ENCODE peak calls at places on chromosomes 6 and 20, in seven cellular contexts. One of them, this sample, is unnamed. For H3K36me3, the result is how much of the 10 kb centered on the place peaks cover.

GRCh38 chr20:3753098-3753497 is 14.5 kb downstream of the ADISSP start:
- DNase-seq in Caco-2: no peak
- DNase-seq in CD4-positive, CD25-positive, alpha-beta regulatory T cell: peak
- DNase-seq in PC-3: peak
- DNase-seq in psoas muscle: no peak
- DNase-seq in lung: no peak
- DNase-seq in HepG2: peak
- DNase-seq in this sample: peak

GRCh38 chr20:34891166-34892062 is 15.0 kb downstream of the ACSS2 start:
- DNase-seq in psoas muscle: no peak
- DNase-seq in HepG2: no peak
- DNase-seq in CD4-positive, CD25-positive, alpha-beta regulatory T cell: peak
- DNase-seq in PC-3: peak
- DNase-seq in lung: no peak
- DNase-seq in Caco-2: no peak
- DNase-seq in this sample: peak

GRCh38 chr20:54062812-54063280 is 7.5 kb downstream of the BCAS1 start:
- DNase-seq in Caco-2: no peak
- DNase-seq in PC-3: peak
- DNase-seq in lung: no peak
- DNase-seq in HepG2: peak
- DNase-seq in psoas muscle: no peak
- DNase-seq in CD4-positive, CD25-positive, alpha-beta regulatory T cell: peak
- DNase-seq in this sample: no peak

GRCh38 chr20:64153410-64153809 is 10.8 kb upstream of the MYT1 start:
- DNase-seq in HepG2: no peak
- DNase-seq in CD4-positive, CD25-positive, alpha-beta regulatory T cell: no peak
- DNase-seq in psoas muscle: no peak
- DNase-seq in PC-3: no peak
- DNase-seq in lung: no peak
- DNase-seq in Caco-2: no peak
- DNase-seq in this sample: no peak

GRCh38 chr6:167719920-167720319 is 106.8 kb upstream of the AFDN start:
- DNase-seq in Caco-2: no peak
- DNase-seq in HepG2: no peak
- DNase-seq in CD4-positive, CD25-positive, alpha-beta regulatory T cell: no peak
- DNase-seq in PC-3: no peak
- DNase-seq in lung: no peak
- DNase-seq in psoas muscle: no peak
- DNase-seq in this sample: no peak

GRCh38 chr6:79001415-79001814 is 76.6 kb downstream of the PHIP start:
- DNase-seq in Caco-2: no peak
- DNase-seq in lung: no peak
- DNase-seq in CD4-positive, CD25-positive, alpha-beta regulatory T cell: no peak
- DNase-seq in PC-3: no peak
- DNase-seq in HepG2: no peak
- DNase-seq in psoas muscle: no peak
- DNase-seq in this sample: no peak

GRCh38 chr6:27630727-27631613 is 158.1 kb upstream of the ZNF184 start:
- DNase-seq in lung: no peak
- DNase-seq in HepG2: peak
- DNase-seq in Caco-2: peak
- DNase-seq in CD4-positive, CD25-positive, alpha-beta regulatory T cell: peak
- DNase-seq in PC-3: peak
- DNase-seq in psoas muscle: no peak
- DNase-seq in this sample: peak

GRCh38 chr6:99232003-99232402 is 117.5 kb downstream of the FAXC start:
- DNase-seq in psoas muscle: no peak
- DNase-seq in PC-3: no peak
- DNase-seq in Caco-2: no peak
- DNase-seq in lung: no peak
- DNase-seq in HepG2: no peak
- DNase-seq in CD4-positive, CD25-positive, alpha-beta regulatory T cell: no peak
- DNase-seq in this sample: no peak

GRCh38 chr20:53678315-53678989 is 84.8 kb upstream of the ZNF217 start:
- DNase-seq in psoas muscle: no peak
- DNase-seq in lung: no peak
- DNase-seq in HepG2: no peak
- DNase-seq in Caco-2: no peak
- DNase-seq in PC-3: no peak
- DNase-seq in CD4-positive, CD25-positive, alpha-beta regulatory T cell: no peak
- DNase-seq in this sample: no peak

GRCh38 chr6:32885698-32886286 is 31.8 kb downstream of the PSMB9 start:
- DNase-seq in HepG2: peak
- DNase-seq in Caco-2: no peak
- DNase-seq in CD4-positive, CD25-positive, alpha-beta regulatory T cell: peak
- DNase-seq in lung: no peak
- DNase-seq in psoas muscle: no peak
- DNase-seq in PC-3: peak
- DNase-seq in this sample: no peak

GRCh38 chr6:33983721-33984465 is 162.0 kb downstream of the GRM4 start:
- DNase-seq in HepG2: no peak
- DNase-seq in Caco-2: no peak
- DNase-seq in lung: no peak
- DNase-seq in psoas muscle: no peak
- DNase-seq in PC-3: no peak
- DNase-seq in CD4-positive, CD25-positive, alpha-beta regulatory T cell: no peak
- DNase-seq in this sample: no peak

GRCh38 chr20:219290-220115 is 7.6 kb upstream of the DEFB129 start:
- DNase-seq in PC-3: peak
- DNase-seq in psoas muscle: no peak
- DNase-seq in lung: no peak
- DNase-seq in CD4-positive, CD25-positive, alpha-beta regulatory T cell: peak
- DNase-seq in HepG2: peak
- DNase-seq in Caco-2: no peak
- DNase-seq in this sample: no peak

GRCh38 chr6:99119109-99120031 is 171.6 kb upstream of the FBXL4 start:
- DNase-seq in PC-3: peak
- DNase-seq in HepG2: peak
- DNase-seq in CD4-positive, CD25-positive, alpha-beta regulatory T cell: peak
- DNase-seq in lung: no peak
- DNase-seq in psoas muscle: no peak
- DNase-seq in Caco-2: no peak
- DNase-seq in this sample: no peak

GRCh38 chr6:53044572-53044971 is 20.6 kb upstream of the FBXO9 start:
- DNase-seq in Caco-2: no peak
- DNase-seq in lung: no peak
- DNase-seq in PC-3: no peak
- DNase-seq in CD4-positive, CD25-positive, alpha-beta regulatory T cell: no peak
- DNase-seq in psoas muscle: no peak
- DNase-seq in HepG2: no peak
- DNase-seq in this sample: no peak

GRCh38 chr6:90442366-90442765 is 144.5 kb downstream of the MAP3K7 start:
- DNase-seq in CD4-positive, CD25-positive, alpha-beta regulatory T cell: no peak
- DNase-seq in HepG2: no peak
- DNase-seq in PC-3: no peak
- DNase-seq in lung: no peak
- DNase-seq in Caco-2: no peak
- DNase-seq in psoas muscle: no peak
- DNase-seq in this sample: no peak

GRCh38 chr6:104955927-104956662 is 812 bp upstream of the LIN28B start:
- DNase-seq in psoas muscle: no peak
- DNase-seq in Caco-2: peak
- DNase-seq in PC-3: no peak
- DNase-seq in CD4-positive, CD25-positive, alpha-beta regulatory T cell: no peak
- DNase-seq in lung: no peak
- DNase-seq in HepG2: peak
- DNase-seq in this sample: no peak
- H3K4me3 ChIP-seq in psoas muscle: no peak
- H3K4me3 ChIP-seq in Caco-2: peak
- H3K4me3 ChIP-seq in PC-3: no peak
- H3K4me3 ChIP-seq in CD4-positive, CD25-positive, alpha-beta regulatory T cell: no peak
- H3K4me3 ChIP-seq in lung: no peak
- H3K4me3 ChIP-seq in HepG2: peak
- H3K4me3 ChIP-seq in this sample: peak

GRCh38 chr6:111276736-111277135 is 189.4 kb downstream of the SLC16A10 start:
- DNase-seq in Caco-2: peak
- DNase-seq in psoas muscle: no peak
- DNase-seq in HepG2: no peak
- DNase-seq in CD4-positive, CD25-positive, alpha-beta regulatory T cell: no peak
- DNase-seq in lung: no peak
- DNase-seq in PC-3: peak
- DNase-seq in this sample: no peak

GRCh38 chr6:111276335-111276734 is 189.0 kb downstream of the SLC16A10 start:
- DNase-seq in PC-3: no peak
- DNase-seq in psoas muscle: no peak
- DNase-seq in CD4-positive, CD25-positive, alpha-beta regulatory T cell: no peak
- DNase-seq in HepG2: peak
- DNase-seq in lung: no peak
- DNase-seq in Caco-2: no peak
- DNase-seq in this sample: no peak

GRCh38 chr6:111277819-111278218 is 190.5 kb downstream of the SLC16A10 start:
- DNase-seq in PC-3: no peak
- DNase-seq in Caco-2: no peak
- DNase-seq in psoas muscle: no peak
- DNase-seq in lung: no peak
- DNase-seq in CD4-positive, CD25-positive, alpha-beta regulatory T cell: no peak
- DNase-seq in HepG2: no peak
- DNase-seq in this sample: no peak

GRCh38 chr6:111280445-111280844 is 193.1 kb downstream of the SLC16A10 start:
- DNase-seq in HepG2: no peak
- DNase-seq in PC-3: no peak
- DNase-seq in CD4-positive, CD25-positive, alpha-beta regulatory T cell: no peak
- DNase-seq in lung: no peak
- DNase-seq in Caco-2: no peak
- DNase-seq in psoas muscle: no peak
- DNase-seq in this sample: no peak

GRCh38 chr6:111278738-111279137 is 191.4 kb downstream of the SLC16A10 start:
- DNase-seq in PC-3: no peak
- DNase-seq in Caco-2: no peak
- DNase-seq in CD4-positive, CD25-positive, alpha-beta regulatory T cell: no peak
- DNase-seq in psoas muscle: no peak
- DNase-seq in lung: no peak
- DNase-seq in HepG2: no peak
- DNase-seq in this sample: no peak
- H3K36me3 ChIP-seq in PC-3: under half
- H3K36me3 ChIP-seq in Caco-2: under half
- H3K36me3 ChIP-seq in CD4-positive, CD25-positive, alpha-beta regulatory T cell: half or more
- H3K36me3 ChIP-seq in psoas muscle: under half
- H3K36me3 ChIP-seq in lung: under half
- H3K36me3 ChIP-seq in HepG2: under half
- H3K36me3 ChIP-seq in this sample: under half

GRCh38 chr6:84688187-84688878 is 76.1 kb downstream of the TBX18 start:
- DNase-seq in Caco-2: no peak
- DNase-seq in psoas muscle: no peak
- DNase-seq in lung: no peak
- DNase-seq in HepG2: no peak
- DNase-seq in PC-3: no peak
- DNase-seq in CD4-positive, CD25-positive, alpha-beta regulatory T cell: no peak
- DNase-seq in this sample: no peak
- H3K4me3 ChIP-seq in Caco-2: no peak
- H3K4me3 ChIP-seq in psoas muscle: no peak
- H3K4me3 ChIP-seq in lung: no peak
- H3K4me3 ChIP-seq in HepG2: no peak
- H3K4me3 ChIP-seq in PC-3: no peak
- H3K4me3 ChIP-seq in CD4-positive, CD25-positive, alpha-beta regulatory T cell: no peak
- H3K4me3 ChIP-seq in this sample: no peak

DNA sequence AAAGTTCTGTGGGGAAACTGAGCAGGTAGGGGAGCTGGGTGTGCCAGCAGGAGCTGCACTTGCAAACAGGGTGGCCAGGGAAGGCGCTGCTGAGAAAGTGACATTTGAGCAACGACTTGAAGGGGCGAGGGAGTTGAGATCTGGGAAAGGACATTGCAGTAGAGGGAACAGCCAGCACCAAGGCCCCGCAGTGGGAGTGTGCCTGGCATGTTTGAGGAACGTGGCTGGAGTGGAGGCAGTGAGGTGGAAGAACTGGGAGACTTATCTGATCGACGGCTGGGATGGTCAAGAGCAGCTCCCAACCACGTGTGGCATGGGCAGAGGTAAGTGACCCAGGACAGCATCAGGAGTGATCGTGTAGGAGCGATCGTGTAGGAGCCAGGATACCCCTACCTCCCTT is 77.3 kb downstream of the TOX2 start:
- DNase-seq in PC-3: no peak
- DNase-seq in psoas muscle: no peak
- DNase-seq in lung: no peak
- DNase-seq in Caco-2: peak
- DNase-seq in CD4-positive, CD25-positive, alpha-beta regulatory T cell: no peak
- DNase-seq in HepG2: no peak
- DNase-seq in this sample: no peak
- H3K36me3 ChIP-seq in PC-3: under half
- H3K36me3 ChIP-seq in psoas muscle: under half
- H3K36me3 ChIP-seq in lung: under half
- H3K36me3 ChIP-seq in Caco-2: under half
- H3K36me3 ChIP-seq in CD4-positive, CD25-positive, alpha-beta regulatory T cell: under half
- H3K36me3 ChIP-seq in HepG2: under half
- H3K36me3 ChIP-seq in this sample: under half